ENCODE peak calls at places on chromosomes 1 and 21, in four cellular contexts. A is coronary artery, L is GM06990, S is fibroblast of mammary gland. Z is an unnamed sample.

GRCh38 chr1:85467929-85468540 is 3.1 kb upstream of the DDAH1 start:
- DNase-seq in A (no peak), L (no peak), S (peak), Z (no peak)

GRCh38 chr1:17046043-17046657 is 7.7 kb downstream of the SDHB start:
- DNase-seq in A (no peak), L (no peak), S (peak), Z (peak)

GRCh38 chr1:94317790-94318188 is 80.4 kb upstream of the ARHGAP29 start:
- DNase-seq in A (no peak), L (no peak), S (no peak), Z (no peak)

GRCh38 chr1:56202186-56202585 is 377.2 kb downstream of the PLPP3 start:
- DNase-seq in A (no peak), L (no peak), S (peak), Z (no peak)

GRCh38 chr1:7654725-7655124 is 116.4 kb upstream of the VAMP3 start:
- DNase-seq in A (no peak), L (no peak), S (no peak), Z (no peak)

GRCh38 chr1:214446772-214447556 is 104.4 kb downstream of the PTPN14 start:
- DNase-seq in A (no peak), L (no peak), S (peak), Z (peak)

GRCh38 chr1:34985063-34985770 is at the start of gene TMEM35B:
- DNase-seq in A (peak), L (peak), S (peak), Z (no peak)

GRCh38 chr21:36260030-36260787 is 59.8 kb upstream of the MORC3 start:
- DNase-seq in A (no peak), L (no peak), S (peak), Z (peak)

GRCh38 chr1:29603622-29604021 is 367.3 kb downstream of the PTPRU start:
- DNase-seq in A (no peak), L (no peak), S (no peak), Z (no peak)

GRCh38 chr1:241391926-241392710 is 35.1 kb upstream of the RGS7 start:
- DNase-seq in A (no peak), L (no peak), S (no peak), Z (no peak)

GRCh38 chr1:86616871-86617270 is 70.0 kb downstream of the CLCA4 start:
- DNase-seq in A (no peak), L (peak), S (no peak), Z (no peak)

GRCh38 chr21:39047046-39047445 is 136.2 kb downstream of the PSMG1 start:
- DNase-seq in A (peak), L (no peak), S (no peak), Z (no peak)

GRCh38 chr1:81305997-81306452 is 494.7 kb upstream of the ADGRL2 start:
- DNase-seq in A (no peak), L (peak), S (peak), Z (no peak)

DNA sequence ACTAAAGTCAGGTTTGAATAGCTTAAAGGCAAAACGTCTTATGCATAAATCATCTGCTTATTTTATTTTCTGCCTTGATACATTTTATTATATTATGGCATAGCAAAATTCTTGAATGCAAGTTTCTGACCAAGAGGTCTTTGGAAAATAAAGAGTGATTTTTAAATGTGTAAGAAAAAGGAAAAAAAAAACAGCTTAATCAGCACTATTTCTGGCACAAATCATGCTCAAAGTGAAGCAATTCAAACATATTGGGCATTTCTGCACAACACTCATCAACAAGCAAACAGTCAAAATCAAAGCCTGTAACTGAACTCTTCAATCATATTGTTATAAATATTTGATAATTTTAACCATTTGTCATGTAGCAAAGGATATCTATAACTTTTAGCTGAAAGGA is 250.9 kb downstream of the PTPRC start:
- DNase-seq in A (no peak), L (no peak), S (no peak), Z (no peak)
- TF ChIP-seq CTCF in A (no peak), L (no peak), S (no peak), Z (no peak)

GRCh38 chr1:202007279-202007678 is 3.1 kb upstream of the ELF3 start:
- DNase-seq in A (no peak), L (no peak), S (no peak), Z (no peak)

GRCh38 chr1:202011994-202012393 is 1.6 kb downstream of the ELF3 start:
- DNase-seq in A (no peak), L (no peak), S (no peak), Z (no peak)

GRCh38 chr1:202007703-202008489 is 2.5 kb upstream of the ELF3 start:
- DNase-seq in A (no peak), L (no peak), S (no peak), Z (no peak)

GRCh38 chr1:202010042-202011015 is at the start of gene ELF3:
- DNase-seq in A (no peak), L (peak), S (no peak), Z (no peak)

GRCh38 chr1:202009326-202010031 is 908 bp upstream of the ELF3 start:
- DNase-seq in A (no peak), L (peak), S (peak), Z (no peak)
- H3K4me3 ChIP-seq in A (no peak), L (peak), S (no peak), Z (no peak)

GRCh38 chr1:162023181-162023546 is 505 bp downstream of the OLFML2B start:
- DNase-seq in A (no peak), L (no peak), S (no peak), Z (no peak)

GRCh38 chr1:162022626-162023025 is 1.0 kb downstream of the OLFML2B start:
- DNase-seq in A (no peak), L (no peak), S (peak), Z (no peak)

GRCh38 chr1:162026906-162027305 is 3.2 kb upstream of the OLFML2B start:
- DNase-seq in A (no peak), L (no peak), S (peak), Z (no peak)

GRCh38 chr1:162021124-162021523 is 2.5 kb downstream of the OLFML2B start:
- DNase-seq in A (no peak), L (no peak), S (no peak), Z (no peak)

GRCh38 chr1:162023547-162024501 is at the start of gene OLFML2B:
- DNase-seq in A (peak), L (peak), S (peak), Z (no peak)
- TF ChIP-seq CTCF in A (peak), L (no peak), S (peak), Z (peak)

GRCh38 chr21:44907966-44908364 is 12.7 kb downstream of the ITGB2 start:
- DNase-seq in A (no peak), L (no peak), S (peak), Z (no peak)
- H3K4me3 ChIP-seq in A (peak), L (no peak), S (no peak), Z (no peak)

DNA sequence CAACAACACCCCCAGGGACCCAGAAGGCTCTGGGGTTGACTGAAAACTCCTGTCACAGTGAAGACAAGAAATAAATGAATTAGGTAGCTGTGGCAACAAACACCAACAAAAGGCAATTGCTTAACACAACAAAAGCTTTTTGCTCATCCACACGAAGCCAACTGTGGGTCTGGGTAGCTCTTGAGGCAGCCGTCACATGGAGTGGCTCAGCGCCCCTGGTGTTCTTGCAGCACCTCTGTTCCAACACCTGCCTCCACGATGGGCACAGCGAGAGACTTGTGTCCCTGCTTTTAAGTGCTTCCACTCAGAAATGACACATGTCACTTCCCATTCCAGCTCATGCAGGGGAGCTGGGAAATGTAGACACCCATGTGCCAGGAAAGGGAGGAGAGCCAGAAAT is 364.5 kb upstream of the DUSP10 start:
- DNase-seq in A (no peak), L (no peak), S (no peak), Z (no peak)
- TF ChIP-seq CTCF in A (no peak), L (no peak), S (no peak), Z (no peak)

GRCh38 chr1:51968632-51969031 is 21.9 kb downstream of the RAB3B start:
- DNase-seq in A (no peak), L (no peak), S (no peak), Z (no peak)
- H3K4me3 ChIP-seq in A (no peak), L (no peak), S (no peak), Z (no peak)

Z was measured in retinal pigment epithelial cell.